ENCODE peak calls at places on chromosomes 4 and X, in eight cellular contexts. D is K562, Y is neural progenitor cell, R is astrocyte, B is GM23248, A is PC-3, N is A673, S is fibroblast of lung. T is an unnamed sample.
A peak's percentile ranks its signal among the peaks of the same experiment; 100 is the strongest.

GRCh38 chr4:123190176-123190575 is 206.4 kb upstream of the SPRY1 start:
- DNase-seq in D (no peak), Y (no peak), R (no peak), B (no peak), A (no peak), N (no peak), S (no peak), T (no peak)

GRCh38 chr4:82630079-82630478 is 68.3 kb upstream of the TMEM150C start:
- DNase-seq in D (no peak), Y (no peak), R (no peak), B (no peak), A (no peak), N (no peak), S (no peak), T (no peak)

GRCh38 chrX:21926527-21927278 is 13.8 kb upstream of the SMS start:
- DNase-seq in D (peak; percentile 12), Y (no peak), R (peak; percentile 95), B (peak; percentile 93), A (peak; percentile 96), N (peak; percentile 84), S (peak; percentile 96), T (peak; percentile 90)

GRCh38 chr4:113540859-113541258 is 220.7 kb downstream of the CAMK2D start:
- DNase-seq in D (no peak), Y (no peak), R (peak; percentile 35), B (peak; percentile 50), A (no peak), N (no peak), S (peak; percentile 46), T (no peak)

GRCh38 chr4:173490817-173491518 is 39.1 kb downstream of the HAND2 start:
- DNase-seq in D (no peak), Y (no peak), R (peak; percentile 69), B (peak; percentile 73), A (peak; percentile 39), N (no peak), S (peak; percentile 91), T (no peak)

GRCh38 chr4:184028571-184028996 is 123.5 kb downstream of the STOX2 start:
- DNase-seq in D (no peak), Y (no peak), R (no peak), B (no peak), A (no peak), N (no peak), S (peak; percentile 9), T (no peak)

GRCh38 chr4:168505996-168506395 is 9.1 kb downstream of the PALLD start:
- DNase-seq in D (no peak), Y (no peak), R (no peak), B (no peak), A (no peak), N (no peak), S (no peak), T (no peak)

GRCh38 chrX:37921758-37922157 is 74.4 kb upstream of the DYNLT3 start:
- DNase-seq in D (no peak), Y (no peak), R (peak; percentile 82), B (peak; percentile 73), A (peak; percentile 85), N (peak; percentile 85), S (peak; percentile 8), T (peak; percentile 17)

GRCh38 chr4:111506706-111507105 is 638.5 kb upstream of the FAM241A start:
- DNase-seq in D (no peak), Y (no peak), R (peak; percentile 84), B (peak; percentile 89), A (peak; percentile 39), N (no peak), S (peak; percentile 57), T (no peak)

GRCh38 chrX:28042826-28043564 is 61.7 kb upstream of the DCAF8L1 start:
- DNase-seq in D (no peak), Y (no peak), R (no peak), B (no peak), A (no peak), N (no peak), S (no peak), T (no peak)

GRCh38 chrX:7202206-7202605 is 54.3 kb upstream of the PUDP start:
- DNase-seq in D (no peak), Y (no peak), R (no peak), B (no peak), A (peak; percentile 65), N (no peak), S (no peak), T (no peak)

GRCh38 chr4:152259866-152260265 is 276.0 kb downstream of the FBXW7 start:
- DNase-seq in D (no peak), Y (no peak), R (peak; percentile 91), B (peak; percentile 86), A (peak; percentile 81), N (no peak), S (peak; percentile 7), T (peak; percentile 94)

GRCh38 chr4:41360911-41361830 is 104.4 kb downstream of the UCHL1 start:
- DNase-seq in D (no peak), Y (peak; percentile 76), R (no peak), B (peak; percentile 66), A (peak; percentile 46), N (peak; percentile 53), S (peak; percentile 33), T (no peak)

GRCh38 chr4:41362647-41363383 is 106.1 kb downstream of the UCHL1 start:
- DNase-seq in D (no peak), Y (peak; percentile 65), R (no peak), B (peak; percentile 24), A (no peak), N (no peak), S (no peak), T (no peak)

GRCh38 chr4:41360214-41360910 is 103.6 kb downstream of the UCHL1 start:
- DNase-seq in D (peak; percentile 20), Y (peak; percentile 92), R (peak; percentile 31), B (peak; percentile 72), A (peak; percentile 67), N (peak; percentile 68), S (peak; percentile 32), T (no peak)

GRCh38 chr4:41363384-41363981 is 106.8 kb downstream of the UCHL1 start:
- DNase-seq in D (no peak), Y (peak; percentile 37), R (peak; percentile 75), B (peak; percentile 80), A (peak; percentile 60), N (no peak), S (peak; percentile 65), T (no peak)

DNA sequence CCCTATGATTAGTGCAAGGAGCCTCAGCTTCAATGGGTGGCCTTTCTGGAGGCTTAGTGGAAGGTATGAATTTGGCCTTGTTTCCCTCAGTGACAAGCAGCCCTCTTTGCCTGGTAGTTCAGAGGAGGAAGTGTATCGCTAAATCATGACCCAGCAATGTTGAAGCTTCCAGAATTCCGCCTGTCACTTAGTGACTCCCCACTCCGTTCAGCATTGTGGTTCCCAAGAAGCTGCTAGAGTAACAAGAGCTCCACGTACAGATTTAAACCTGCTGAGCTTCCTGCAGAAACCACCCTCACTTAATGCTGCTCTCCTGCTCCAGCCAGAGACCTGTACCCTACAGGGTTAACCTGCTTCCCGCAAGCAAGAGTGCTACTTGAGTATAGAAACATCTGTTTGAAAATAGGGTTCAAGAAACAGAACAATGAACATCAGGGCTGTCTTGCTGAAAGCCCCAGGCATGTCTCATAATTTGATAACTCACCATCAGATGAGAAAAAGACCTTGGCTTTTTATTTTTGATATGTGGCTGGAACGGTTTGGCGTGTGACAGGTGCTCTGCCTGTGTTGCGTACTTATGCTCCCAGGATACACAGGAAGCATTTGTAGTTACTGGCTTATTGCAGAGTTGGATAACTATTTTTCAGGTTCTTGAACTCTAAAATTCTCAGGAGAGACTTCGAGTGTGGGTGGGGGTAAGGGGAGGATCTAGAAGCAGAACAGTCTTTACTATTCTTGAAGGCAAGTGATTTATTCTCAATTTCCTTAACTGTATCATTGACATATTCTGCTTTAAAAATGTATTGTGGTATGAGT is 105.3 kb downstream of the UCHL1 start:
- DNase-seq in D (no peak), Y (peak; percentile 20), R (no peak), B (peak; percentile 36), A (peak; percentile 25), N (peak; percentile 12), S (no peak), T (no peak)
- TF ChIP-seq EZH2 in D (no peak), Y (peak; percentile 13), R (no peak), B (no peak), A (no peak), N (no peak), S (no peak), T (no peak)

GRCh38 chr4:8700576-8700975 is 108.0 kb downstream of the CPZ start:
- DNase-seq in D (no peak), Y (no peak), R (no peak), B (peak; percentile 6), A (no peak), N (no peak), S (no peak), T (no peak)
- TF ChIP-seq EZH2 in D (no peak), Y (no peak), R (no peak), B (peak; percentile 40), A (no peak), N (peak; percentile 81), S (no peak), T (no peak)

GRCh38 chr4:80266267-80266901 is at the start of gene FGF5:
- DNase-seq in D (peak; percentile 84), Y (peak; percentile 64), R (peak; percentile 86), B (peak; percentile 99), A (peak; percentile 76), N (no peak), S (peak; percentile 87), T (no peak)

GRCh38 chr4:80265571-80266266 is 745 bp upstream of the FGF5 start:
- DNase-seq in D (peak; percentile 18), Y (peak; percentile 38), R (peak; percentile 84), B (peak; percentile 95), A (peak; percentile 52), N (no peak), S (peak; percentile 82), T (peak; percentile 11)

GRCh38 chr4:80268936-80269335 is 2.5 kb downstream of the FGF5 start:
- DNase-seq in D (no peak), Y (no peak), R (no peak), B (peak; percentile 26), A (no peak), N (no peak), S (peak; percentile 39), T (no peak)

GRCh38 chr4:80268081-80268823 is 1.8 kb downstream of the FGF5 start:
- DNase-seq in D (no peak), Y (peak; percentile 17), R (peak; percentile 47), B (peak; percentile 77), A (no peak), N (no peak), S (peak; percentile 67), T (no peak)

GRCh38 chr4:80266902-80267380 is 477 bp downstream of the FGF5 start:
- DNase-seq in D (peak; percentile 34), Y (peak; percentile 50), R (peak; percentile 50), B (peak; percentile 79), A (peak; percentile 30), N (no peak), S (peak; percentile 60), T (no peak)
- TF ChIP-seq EZH2 in D (no peak), Y (peak; percentile 31), R (no peak), B (no peak), A (no peak), N (no peak), S (no peak), T (no peak)

GRCh38 chrX:153831435-153832150 is 1.2 kb upstream of the PDZD4 start:
- DNase-seq in D (no peak), Y (no peak), R (no peak), B (no peak), A (no peak), N (no peak), S (no peak), T (no peak)
- TF ChIP-seq EZH2 in D (no peak), Y (no peak), R (no peak), B (no peak), A (no peak), N (no peak), S (peak; percentile 65), T (peak; percentile 55)